ENCODE peak calls at places on chromosomes 5 and 9, in nine cellular contexts. W is GM23338; Z is mucosa of descending colon; D is foreskin keratinocyte; P is HCT116; F is CD4-positive, CD25-positive, alpha-beta regulatory T cell; I is pancreas; U is aorta; G is right cardiac atrium. J is an unnamed sample.

GRCh38 chr9:99474186-99474585 is 252.1 kb downstream of the SEC61B start:
- ATAC-seq in W (no peak), Z (no peak), D (no peak), P (no peak), F (no peak), I (no peak), U (no peak), G (no peak), J (no peak)

GRCh38 chr9:15249042-15249818 is 57.8 kb downstream of the TTC39B start:
- ATAC-seq in W (peak; percentile 82), Z (no peak), D (no peak), P (no peak), F (no peak), I (no peak), U (peak; percentile 47), G (peak; percentile 49), J (no peak)

GRCh38 chr9:34010979-34011378 is 37.7 kb downstream of the UBAP2 start:
- ATAC-seq in W (no peak), Z (no peak), D (no peak), P (no peak), F (no peak), I (no peak), U (no peak), G (no peak), J (no peak)

GRCh38 chr9:14346826-14347407 is 33.0 kb upstream of the NFIB start:
- ATAC-seq in W (peak; percentile 13), Z (no peak), D (no peak), P (no peak), F (no peak), I (no peak), U (peak; percentile 23), G (peak; percentile 25), J (no peak)

GRCh38 chr5:158234323-158235158 is 375.6 kb upstream of the CLINT1 start:
- ATAC-seq in W (no peak), Z (no peak), D (no peak), P (no peak), F (no peak), I (no peak), U (no peak), G (no peak), J (no peak)

GRCh38 chr5:1251678-1252580 is 26.7 kb downstream of the SLC6A18 start:
- ATAC-seq in W (no peak), Z (peak; percentile 68), D (no peak), P (no peak), F (no peak), I (no peak), U (no peak), G (no peak), J (no peak)

GRCh38 chr5:100777680-100778281 is 125.3 kb downstream of the ST8SIA4 start:
- ATAC-seq in W (no peak), Z (peak; percentile 79), D (peak; percentile 91), P (peak; percentile 68), F (peak; percentile 48), I (no peak), U (peak; percentile 41), G (peak; percentile 40), J (no peak)

GRCh38 chr5:148541054-148541835 is 113.1 kb downstream of the HTR4 start:
- ATAC-seq in W (no peak), Z (no peak), D (no peak), P (no peak), F (no peak), I (no peak), U (no peak), G (peak; percentile 79), J (no peak)

GRCh38 chr5:148735301-148735700 is 81.0 kb upstream of the HTR4 start:
- ATAC-seq in W (no peak), Z (no peak), D (no peak), P (no peak), F (no peak), I (no peak), U (no peak), G (no peak), J (no peak)

GRCh38 chr9:34659592-34660253 is 2.7 kb downstream of the CCL27 start:
- ATAC-seq in W (no peak), Z (peak; percentile 73), D (peak; percentile 86), P (peak; percentile 18), F (no peak), I (no peak), U (no peak), G (no peak), J (no peak)

GRCh38 chr5:53031695-53032096 is 42.5 kb downstream of the ITGA2 start:
- ATAC-seq in W (no peak), Z (peak; percentile 87), D (peak; percentile 70), P (peak; percentile 52), F (no peak), I (no peak), U (peak; percentile 74), G (peak; percentile 85), J (no peak)

GRCh38 chr9:1100945-1101344 is 50.8 kb downstream of the DMRT2 start:
- ATAC-seq in W (peak; percentile 100), Z (peak; percentile 90), D (peak; percentile 27), P (no peak), F (no peak), I (no peak), U (peak; percentile 82), G (peak; percentile 74), J (peak; percentile 48)

GRCh38 chr9:124447297-124447661 is 3.0 kb upstream of the ADGRD2 start:
- ATAC-seq in W (no peak), Z (no peak), D (no peak), P (peak; percentile 65), F (no peak), I (no peak), U (no peak), G (no peak), J (no peak)

GRCh38 chr5:95283022-95283615 is 1.8 kb downstream of the MCTP1 start:
- ATAC-seq in W (peak; percentile 2), Z (no peak), D (no peak), P (no peak), F (no peak), I (no peak), U (no peak), G (no peak), J (no peak)

GRCh38 chr5:6452622-6453504 is 4.2 kb downstream of the UBE2QL1 start:
- ATAC-seq in W (no peak), Z (no peak), D (no peak), P (no peak), F (no peak), I (no peak), U (no peak), G (peak; percentile 37), J (no peak)

GRCh38 chr5:94777163-94777885 is 158.9 kb downstream of the SLF1 start:
- ATAC-seq in W (no peak), Z (no peak), D (no peak), P (no peak), F (no peak), I (no peak), U (no peak), G (no peak), J (no peak)

GRCh38 chr5:40384782-40385390 is 294.8 kb upstream of the PTGER4 start:
- ATAC-seq in W (no peak), Z (no peak), D (no peak), P (no peak), F (no peak), I (no peak), U (no peak), G (no peak), J (no peak)

GRCh38 chr9:466749-467148 is 252.1 kb downstream of the DOCK8 start:
- ATAC-seq in W (no peak), Z (no peak), D (no peak), P (no peak), F (no peak), I (no peak), U (no peak), G (no peak), J (no peak)

DNA sequence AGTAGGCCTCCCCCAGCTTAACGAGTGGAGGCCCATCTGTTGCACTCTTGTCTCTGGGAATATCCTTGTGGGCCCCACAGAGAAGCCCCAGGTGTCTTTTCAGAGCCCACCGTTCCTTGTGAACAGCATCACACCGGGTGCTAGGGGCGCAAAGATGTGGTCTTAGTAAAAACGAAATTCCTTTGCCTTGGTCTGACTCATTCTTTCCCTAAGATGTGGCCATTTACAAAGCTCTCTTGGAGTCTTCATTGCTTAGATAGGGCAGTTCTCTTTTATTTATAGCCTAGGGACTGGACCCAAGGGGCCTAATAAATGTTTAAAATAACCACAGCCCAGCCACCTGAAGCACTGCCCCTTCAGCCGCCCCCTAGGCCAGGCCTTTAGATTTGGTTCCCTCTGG is 52.8 kb upstream of the RPL26L1 start:
- ATAC-seq in W (no peak), Z (no peak), D (no peak), P (no peak), F (no peak), I (no peak), U (peak; percentile 3), G (no peak), J (no peak)
- H3K4me1 ChIP-seq in W (peaks cover 8% of the 10 kb centered on the region), Z (peaks cover 30% of the 10 kb centered on the region), D (peaks cover 19% of the 10 kb centered on the region), P (peaks cover 35% of the 10 kb centered on the region), F (no peaks in the 10 kb centered on the region), I (peaks cover 41% of the 10 kb centered on the region), U (no peaks in the 10 kb centered on the region), G (peaks cover 15% of the 10 kb centered on the region), J (peaks cover 41% of the 10 kb centered on the region)

GRCh38 chr9:137052293-137052692 is 1.6 kb downstream of the ENTPD2 start:
- ATAC-seq in W (no peak), Z (no peak), D (no peak), P (no peak), F (no peak), I (no peak), U (no peak), G (no peak), J (no peak)
- H3K4me1 ChIP-seq in W (no peaks in the 10 kb centered on the region), Z (peaks cover 45% of the 10 kb centered on the region), D (no peaks in the 10 kb centered on the region), P (peaks cover 34% of the 10 kb centered on the region), F (peaks cover 18% of the 10 kb centered on the region), I (peaks cover 19% of the 10 kb centered on the region), U (no peaks in the 10 kb centered on the region), G (peaks cover 2% of the 10 kb centered on the region), J (peaks cover 62% of the 10 kb centered on the region)

GRCh38 chr5:136036991-136037705 is 8.4 kb downstream of the TGFBI start:
- ATAC-seq in W (no peak), Z (peak; percentile 85), D (peak; percentile 77), P (peak; percentile 28), F (peak; percentile 54), I (no peak), U (peak; percentile 84), G (peak; percentile 78), J (peak; percentile 52)
- H3K4me1 ChIP-seq in W (no peaks in the 10 kb centered on the region), Z (peaks cover 27% of the 10 kb centered on the region), D (peaks cover 31% of the 10 kb centered on the region), P (peaks cover 9% of the 10 kb centered on the region), F (peaks cover 25% of the 10 kb centered on the region), I (no peaks in the 10 kb centered on the region), U (no peaks in the 10 kb centered on the region), G (peaks cover 13% of the 10 kb centered on the region), J (peaks cover 33% of the 10 kb centered on the region)

GRCh38 chr9:75953218-75953617 is 62.7 kb downstream of the PCSK5 start:
- ATAC-seq in W (no peak), Z (peak; percentile 83), D (no peak), P (no peak), F (no peak), I (no peak), U (no peak), G (peak; percentile 41), J (peak; percentile 72)

GRCh38 chr9:75956161-75956560 is 65.7 kb downstream of the PCSK5 start:
- ATAC-seq in W (no peak), Z (peak; percentile 38), D (no peak), P (no peak), F (no peak), I (no peak), U (no peak), G (no peak), J (no peak)

DNA sequence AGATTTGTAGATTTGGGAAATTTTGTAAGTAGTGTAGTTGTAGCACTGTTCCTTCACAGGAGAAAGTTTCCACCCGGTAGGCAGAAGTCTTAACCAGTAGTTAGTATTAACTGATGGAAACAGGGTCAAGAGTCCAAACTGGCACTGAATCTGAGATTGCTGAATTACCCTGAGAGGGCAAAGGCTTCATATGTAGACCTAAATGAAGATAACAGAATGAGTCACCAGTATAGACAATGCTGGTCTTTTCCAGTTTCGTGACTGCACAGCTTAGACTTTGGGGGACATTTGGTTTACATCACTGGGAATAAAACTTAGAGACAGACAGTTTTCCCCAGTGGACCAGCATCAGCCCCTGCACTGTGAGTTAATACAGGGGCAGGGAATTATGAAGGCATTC is 60.5 kb downstream of the PCSK5 start:
- ATAC-seq in W (no peak), Z (peak; percentile 94), D (peak; percentile 38), P (no peak), F (no peak), I (peak; percentile 60), U (no peak), G (no peak), J (no peak)
- H3K4me1 ChIP-seq in W (peaks cover 16% of the 10 kb centered on the region), Z (peaks cover 21% of the 10 kb centered on the region), D (no peaks in the 10 kb centered on the region), P (no peaks in the 10 kb centered on the region), F (no peaks in the 10 kb centered on the region), I (no peaks in the 10 kb centered on the region), U (peaks cover 1% of the 10 kb centered on the region), G (peaks cover 3% of the 10 kb centered on the region), J (no peaks in the 10 kb centered on the region)